ENCODE peak calls at places on chromosomes 11 and 22, in eight cellular contexts. D is fibroblast of villous mesenchyme, H is WERI-Rb-1, V is fibroblast of pulmonary artery, K is mammary epithelial cell, F is AG09319, Z is tibial nerve, P is right lobe of liver. C is an unnamed sample.
A peak's percentile ranks its signal among the peaks of the same experiment; 100 is the strongest.

GRCh38 chr11:114960117-114960516 is 281.8 kb downstream of the NXPE2 start:
- DNase-seq in H (no peak), Z (no peak), F (no peak), P (no peak), V (no peak), D (no peak), K (no peak), C (no peak)

GRCh38 chr11:128283445-128283844 is 303.9 kb downstream of the ETS1 start:
- DNase-seq in P (no peak), Z (no peak), F (no peak), V (peak; percentile 61), D (peak; percentile 17), H (no peak), K (no peak), C (no peak)

GRCh38 chr11:130146797-130147196 is 12.8 kb upstream of the ST14 start:
- DNase-seq in P (no peak), Z (no peak), H (no peak), D (no peak), V (no peak), F (no peak), K (no peak), C (no peak)

GRCh38 chr22:41668971-41669911 is 19.4 kb downstream of the SNU13 start:
- DNase-seq in K (no peak), H (no peak), V (peak; percentile 56), P (no peak), D (peak; percentile 76), Z (no peak), F (peak; percentile 28), C (peak; percentile 29)

GRCh38 chr22:36334838-36335603 is 52.7 kb downstream of the MYH9 start:
- DNase-seq in Z (no peak), D (peak; percentile 69), V (peak; percentile 61), F (no peak), H (no peak), K (peak; percentile 76), P (no peak), C (no peak)

GRCh38 chr22:44288951-44289350 is 23.8 kb downstream of the SHISAL1 start:
- DNase-seq in F (no peak), P (no peak), V (no peak), K (no peak), H (no peak), Z (no peak), D (peak; percentile 14), C (no peak)

GRCh38 chr22:38017272-38017920 is 33.0 kb upstream of the SOX10 start:
- DNase-seq in Z (peak; percentile 75), F (peak; percentile 54), K (peak; percentile 26), D (peak; percentile 53), H (no peak), P (peak; percentile 85), V (peak; percentile 73), C (no peak)

GRCh38 chr22:30396871-30397655 is at the start of gene SEC14L2:
- DNase-seq in D (peak; percentile 38), V (peak; percentile 47), H (peak; percentile 78), K (peak; percentile 57), Z (peak; percentile 44), F (no peak), P (peak; percentile 91), C (no peak)

GRCh38 chr11:26974068-26974790 is 19.7 kb upstream of the FIBIN start:
- DNase-seq in Z (no peak), F (peak; percentile 51), V (no peak), D (peak; percentile 69), K (no peak), P (no peak), H (no peak), C (no peak)

GRCh38 chr11:126662055-126662790 is 306.7 kb downstream of the ST3GAL4 start:
- DNase-seq in Z (no peak), K (no peak), P (no peak), H (no peak), D (no peak), V (no peak), F (no peak), C (no peak)

GRCh38 chr11:126400019-126400962 is 44.8 kb downstream of the ST3GAL4 start:
- DNase-seq in H (no peak), D (no peak), Z (no peak), P (no peak), K (no peak), F (no peak), V (no peak), C (no peak)

GRCh38 chr22:32987081-32987631 is 71.0 kb downstream of the SYN3 start:
- DNase-seq in F (peak; percentile 14), Z (no peak), V (peak; percentile 57), P (no peak), D (no peak), K (peak; percentile 95), H (no peak), C (no peak)

GRCh38 chr22:18114495-18114894 is 3.9 kb downstream of the TUBA8 start:
- DNase-seq in H (no peak), V (no peak), K (no peak), Z (no peak), D (no peak), F (no peak), P (no peak), C (no peak)
- TF ChIP-seq CTCF in H (no peak), V (no peak), K (no peak), Z (no peak), D (no peak), F (no peak), P (no peak), C (no peak)

GRCh38 chr11:112795142-112795815 is 165.9 kb upstream of the NCAM1 start:
- DNase-seq in P (no peak), H (peak; percentile 73), Z (no peak), V (peak; percentile 69), D (peak; percentile 25), F (no peak), K (peak; percentile 53), C (no peak)

GRCh38 chr11:112795896-112796686 is 165.1 kb upstream of the NCAM1 start:
- DNase-seq in P (no peak), F (no peak), K (no peak), H (peak; percentile 25), Z (no peak), D (no peak), V (no peak), C (no peak)

GRCh38 chr11:112797072-112797471 is 164.1 kb upstream of the NCAM1 start:
- DNase-seq in D (no peak), Z (no peak), H (no peak), F (no peak), K (no peak), P (no peak), V (no peak), C (no peak)

GRCh38 chr11:112794321-112794720 is 166.9 kb upstream of the NCAM1 start:
- DNase-seq in K (no peak), H (no peak), D (no peak), Z (no peak), F (no peak), V (no peak), P (no peak), C (no peak)

GRCh38 chr11:112797653-112798293 is 163.4 kb upstream of the NCAM1 start:
- DNase-seq in Z (no peak), H (peak; percentile 56), F (no peak), P (no peak), V (peak; percentile 62), D (peak; percentile 6), K (peak; percentile 56), C (no peak)
- TF ChIP-seq CTCF in Z (peak; percentile 35), H (peak; percentile 72), F (peak; percentile 21), P (peak; percentile 55), V (peak; percentile 68), D (peak; percentile 44), K (peak; percentile 82), C (peak; percentile 46)

GRCh38 chr11:838441-839279 is 3.7 kb downstream of the POLR2L start:
- DNase-seq in H (peak; percentile 88), D (no peak), V (no peak), K (peak; percentile 19), F (no peak), P (no peak), Z (no peak), C (no peak)
- TF ChIP-seq CTCF in H (peak; percentile 70), D (peak; percentile 28), V (no peak), K (peak; percentile 45), F (peak; percentile 21), P (no peak), Z (no peak), C (peak; percentile 51)

GRCh38 chr22:17612057-17612456 is 16.5 kb downstream of the ATP6V1E1 start:
- DNase-seq in Z (no peak), H (no peak), D (no peak), V (no peak), K (no peak), P (no peak), F (peak; percentile 24), C (no peak)

GRCh38 chr22:17607891-17608521 is 20.5 kb downstream of the ATP6V1E1 start:
- DNase-seq in F (no peak), D (no peak), Z (no peak), P (no peak), H (no peak), V (no peak), K (no peak), C (no peak)

GRCh38 chr22:17601031-17601430 is 27.5 kb downstream of the ATP6V1E1 start:
- DNase-seq in P (no peak), F (no peak), V (no peak), K (no peak), Z (no peak), D (peak; percentile 59), H (no peak), C (no peak)

DNA sequence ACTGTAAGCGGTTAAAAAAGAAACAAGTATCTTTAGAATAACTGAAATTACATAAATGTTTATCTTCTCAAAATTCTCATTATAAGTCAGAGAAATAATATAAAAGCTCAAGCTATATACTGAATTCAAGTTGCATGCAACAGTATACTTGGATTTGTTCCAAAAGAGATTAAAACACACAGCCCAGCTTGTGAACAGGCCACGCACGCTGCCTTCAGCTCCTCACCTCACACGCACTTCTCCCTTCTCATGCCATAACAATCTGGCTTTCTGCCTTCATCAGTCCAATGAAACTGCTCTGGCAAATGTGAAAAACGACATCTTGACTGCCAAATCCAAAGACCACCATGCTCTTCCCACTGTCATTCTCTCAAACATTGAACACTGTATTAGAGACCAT is 22.1 kb downstream of the ATP6V1E1 start:
- DNase-seq in Z (no peak), F (no peak), D (peak; percentile 53), P (no peak), H (peak; percentile 60), V (peak; percentile 74), K (no peak), C (no peak)
- TF ChIP-seq CTCF in Z (no peak), F (no peak), D (no peak), P (no peak), H (no peak), V (no peak), K (no peak), C (no peak)